ENCODE peak calls at places on chromosomes 16 and 17, in eight cellular contexts. H is hepatocyte, B is MM.1S, U is GM23248, D is GM23338, J is OCI-LY7, M is PC-3, L is SK-N-SH. T is an unnamed sample.
A peak's percentile ranks its signal among the peaks of the same experiment; 100 is the strongest.

GRCh38 chr17:62792122-62792800 is 15.9 kb downstream of the MARCHF10 start:
- DNase-seq in D (no peak), M (peak; percentile 98), L (no peak), J (no peak), B (no peak), U (peak; percentile 91), H (no peak), T (no peak)

GRCh38 chr16:30033270-30033669 is 2.2 kb upstream of the TLCD3B start:
- DNase-seq in J (no peak), L (no peak), D (no peak), H (no peak), M (no peak), U (no peak), B (no peak), T (no peak)

GRCh38 chr16:17367034-17367433 is 103.7 kb downstream of the XYLT1 start:
- DNase-seq in M (no peak), L (no peak), H (no peak), D (no peak), U (no peak), B (no peak), J (peak; percentile 81), T (no peak)

GRCh38 chr17:37676115-37676925 is 33.1 kb upstream of the DDX52 start:
- DNase-seq in J (peak; percentile 4), M (peak; percentile 3), B (no peak), D (no peak), U (peak; percentile 20), H (peak; percentile 73), L (no peak), T (no peak)

GRCh38 chr17:17783121-17783824 is 53.5 kb downstream of the SREBF1 start:
- DNase-seq in B (peak; percentile 71), U (peak; percentile 64), D (peak; percentile 89), H (peak; percentile 62), M (peak; percentile 57), L (peak; percentile 76), J (peak; percentile 93), T (peak; percentile 88)

GRCh38 chr16:85681255-85681654 is 7.5 kb downstream of the GINS2 start:
- DNase-seq in M (no peak), H (peak; percentile 39), L (no peak), B (no peak), U (no peak), J (no peak), D (no peak), T (no peak)

GRCh38 chr17:76540381-76541300 is 797 bp downstream of the PRCD start:
- DNase-seq in M (peak; percentile 90), J (peak; percentile 75), B (peak; percentile 80), D (peak; percentile 99), H (peak; percentile 96), U (peak; percentile 98), L (peak; percentile 93), T (peak; percentile 96)

GRCh38 chr16:2181952-2182351 is 14.5 kb downstream of the CASKIN1 start:
- DNase-seq in U (no peak), J (no peak), L (no peak), D (no peak), M (no peak), B (no peak), H (no peak), T (no peak)

GRCh38 chr17:46081018-46081320 is 81.9 kb downstream of the STH start:
- DNase-seq in H (no peak), L (no peak), U (no peak), D (no peak), M (no peak), B (no peak), J (no peak), T (no peak)

GRCh38 chr17:29115906-29116651 is 64.1 kb downstream of the MYO18A start:
- DNase-seq in B (peak; percentile 21), J (peak; percentile 35), D (peak; percentile 93), H (peak; percentile 52), M (peak; percentile 56), U (peak; percentile 78), L (peak; percentile 85), T (peak; percentile 75)

GRCh38 chr16:69522732-69523404 is 42.9 kb upstream of the NFAT5 start:
- DNase-seq in H (no peak), D (peak; percentile 62), M (no peak), L (peak; percentile 53), U (no peak), B (no peak), J (peak; percentile 46), T (no peak)

GRCh38 chr16:75820672-75821071 is 94.4 kb upstream of the CPHXL start:
- DNase-seq in B (no peak), U (no peak), L (no peak), J (no peak), M (peak; percentile 68), D (peak; percentile 6), H (peak; percentile 10), T (no peak)

GRCh38 chr17:3859895-3860294 is 13.8 kb upstream of the NCBP3 start:
- DNase-seq in J (no peak), D (no peak), H (no peak), U (no peak), M (no peak), L (peak; percentile 14), B (no peak), T (no peak)

GRCh38 chr16:20957153-20957552 is 56.6 kb downstream of the LYRM1 start:
- DNase-seq in M (no peak), B (no peak), L (no peak), H (no peak), D (no peak), J (no peak), U (no peak), T (no peak)

GRCh38 chr17:6361733-6362132 is 73.2 kb downstream of the AIPL1 start:
- DNase-seq in L (peak; percentile 42), U (no peak), J (peak; percentile 16), D (peak; percentile 70), M (peak; percentile 12), H (no peak), B (no peak), T (peak; percentile 40)

GRCh38 chr16:4410335-4411075 is 5.9 kb downstream of the CORO7 start:
- DNase-seq in U (peak; percentile 23), B (no peak), L (peak; percentile 76), J (no peak), M (peak; percentile 86), D (no peak), H (peak; percentile 72), T (no peak)

GRCh38 chr17:78726471-78727010 is 55.5 kb downstream of the CYTH1 start:
- DNase-seq in L (no peak), B (peak; percentile 14), J (no peak), D (no peak), U (no peak), M (no peak), H (no peak), T (no peak)
- H4K20me1 ChIP-seq in L (peaks cover 33% of the 10 kb centered on the region), B (no peaks in the 10 kb centered on the region), J (peaks cover 27% of the 10 kb centered on the region), D (peaks cover 7% of the 10 kb centered on the region), U (peaks cover 13% of the 10 kb centered on the region), M (no peaks in the 10 kb centered on the region), H (peaks cover 85% of the 10 kb centered on the region), T (peaks cover 37% of the 10 kb centered on the region)

DNA sequence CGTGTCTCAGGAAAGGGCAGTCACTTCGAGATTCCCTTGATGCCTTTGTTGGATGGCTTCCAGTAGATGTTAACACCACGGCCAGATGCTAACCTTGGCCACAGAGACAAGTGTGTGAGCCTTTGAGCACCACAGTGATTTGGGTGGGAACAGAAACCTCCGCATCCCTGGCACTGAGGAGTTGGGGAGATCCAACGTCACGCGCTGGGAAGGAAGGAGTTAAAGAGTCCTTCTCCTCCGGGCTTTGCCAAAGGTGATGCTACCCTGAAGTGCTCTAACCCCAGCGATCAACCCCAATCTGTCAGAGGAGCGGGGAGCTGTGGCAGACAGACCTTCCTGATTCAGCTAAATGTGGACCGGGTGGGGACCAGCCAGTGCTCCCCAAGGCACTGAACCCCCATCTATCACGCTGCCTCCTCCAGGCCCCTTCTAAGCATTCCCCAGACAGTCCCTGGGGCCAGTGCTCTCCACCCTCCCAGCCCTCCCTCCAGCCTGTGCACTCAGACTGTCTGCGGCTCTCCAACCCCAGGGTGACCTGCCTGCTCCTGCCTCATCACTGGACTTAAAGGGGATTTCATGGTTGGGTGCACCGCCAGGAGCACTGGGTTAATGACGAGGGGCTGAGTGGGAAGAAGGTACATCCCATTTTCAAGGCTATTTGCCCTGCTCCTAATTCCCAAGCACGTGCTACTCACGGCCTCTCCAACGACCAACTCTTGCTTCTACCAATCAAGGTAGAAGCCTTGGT is 3.2 kb upstream of the ABR start:
- DNase-seq in H (no peak), M (no peak), D (no peak), L (no peak), J (no peak), U (no peak), B (no peak), T (peak; percentile 75)
- H3K4me1 ChIP-seq in H (peaks cover 3% of the 10 kb centered on the region), M (peaks cover 13% of the 10 kb centered on the region), D (peaks cover 27% of the 10 kb centered on the region), L (no peaks in the 10 kb centered on the region), J (peaks cover 75% of the 10 kb centered on the region), U (peaks cover 10% of the 10 kb centered on the region), B (no peaks in the 10 kb centered on the region), T (peaks cover 44% of the 10 kb centered on the region)

DNA sequence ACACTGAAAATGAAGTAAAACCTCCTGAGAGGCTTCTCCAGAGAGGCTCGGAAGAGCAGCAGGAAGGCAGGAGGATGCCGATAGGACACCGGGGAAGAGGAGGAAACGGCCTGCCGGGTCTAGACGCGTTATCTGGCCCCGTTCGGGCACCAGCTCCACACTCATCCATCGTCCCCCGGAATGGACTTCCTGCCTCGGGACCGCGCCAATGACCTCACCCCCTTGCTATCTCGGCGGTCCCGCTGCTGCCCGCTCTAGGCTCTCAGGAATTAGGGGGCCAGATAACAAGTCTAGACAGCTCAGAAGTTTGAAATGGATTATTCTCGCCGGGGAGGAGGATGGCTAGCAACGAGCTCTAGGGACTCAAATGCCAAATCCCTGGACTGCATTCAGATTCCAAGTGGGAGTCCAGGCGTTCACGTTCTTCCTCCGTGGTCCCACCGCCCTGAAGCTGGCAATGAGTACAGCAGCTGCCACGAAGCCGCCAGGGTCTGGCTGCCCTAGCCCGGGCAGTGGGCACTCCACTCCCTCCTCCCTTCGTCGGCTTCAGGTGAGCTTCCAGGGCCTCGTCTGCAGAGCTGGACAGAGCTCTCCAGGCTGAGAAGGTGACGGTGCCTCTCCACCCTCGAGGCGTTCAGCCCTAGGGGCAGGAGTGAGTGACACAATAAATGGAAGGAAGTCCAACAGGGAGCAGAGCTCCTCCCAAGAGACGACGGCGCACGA is 351.0 kb downstream of the FOXL1 start:
- DNase-seq in B (no peak), D (no peak), L (no peak), H (peak; percentile 46), M (no peak), J (no peak), U (peak; percentile 77), T (no peak)
- TF ChIP-seq EZH2phosphoT487 in B (no peak), D (no peak), L (no peak), H (no peak), M (no peak), J (no peak), U (no peak), T (no peak)

GRCh38 chr16:50152807-50153647 is at the start of gene TENT4B:
- DNase-seq in M (peak; percentile 57), D (peak; percentile 83), L (peak; percentile 99), J (peak; percentile 83), U (peak; percentile 92), B (peak; percentile 78), H (peak; percentile 91), T (peak; percentile 92)

GRCh38 chr16:50156590-50156989 is 3.5 kb downstream of the TENT4B start:
- DNase-seq in H (no peak), M (no peak), L (no peak), B (no peak), J (no peak), U (no peak), D (no peak), T (no peak)

GRCh38 chr16:50154369-50154947 is 1.4 kb downstream of the TENT4B start:
- DNase-seq in U (peak; percentile 42), J (no peak), B (peak; percentile 12), M (no peak), L (peak; percentile 25), H (peak; percentile 43), D (peak; percentile 25), T (no peak)

GRCh38 chr16:50153648-50154368 is 702 bp downstream of the TENT4B start:
- DNase-seq in J (no peak), D (peak; percentile 35), H (no peak), U (peak; percentile 56), M (peak; percentile 3), B (peak; percentile 28), L (peak; percentile 69), T (peak; percentile 46)

GRCh38 chr16:50155925-50156324 is 2.8 kb downstream of the TENT4B start:
- DNase-seq in D (no peak), J (no peak), U (no peak), M (no peak), H (no peak), L (no peak), B (no peak), T (no peak)
- H4K20me1 ChIP-seq in D (peaks cover 41% of the 10 kb centered on the region), J (peaks cover 9% of the 10 kb centered on the region), U (peaks cover 10% of the 10 kb centered on the region), M (peaks cover 16% of the 10 kb centered on the region), H (peaks cover 58% of the 10 kb centered on the region), L (peaks cover 71% of the 10 kb centered on the region), B (peaks cover 16% of the 10 kb centered on the region), T (peaks cover 63% of the 10 kb centered on the region)